ENCODE peak calls at places on chromosomes 7 and 10, in seven cellular contexts. A is GM23248; N is body of pancreas; F is CD4-positive, CD25-positive, alpha-beta regulatory T cell; I is left ventricle myocardium inferior; T is kidney epithelial cell; M is BE2C. H is an unnamed sample.

GRCh38 chr7:128404826-128405344 is 4.9 kb downstream of the IMPDH1 start:
- DNase-seq in A (peak; percentile 64), M (no peak), F (no peak), N (no peak), I (no peak), T (no peak), H (no peak)

GRCh38 chr10:106547047-106547635 is 617.4 kb downstream of the SORCS1 start:
- DNase-seq in I (no peak), M (no peak), N (no peak), T (no peak), F (no peak), A (no peak), H (no peak)

GRCh38 chr7:85000973-85001372 is 185.9 kb downstream of the SEMA3D start:
- DNase-seq in N (no peak), I (no peak), F (no peak), T (no peak), M (peak; percentile 54), A (no peak), H (no peak)

GRCh38 chr10:105259201-105259600 is 618.1 kb downstream of the SORCS3 start:
- DNase-seq in N (no peak), I (no peak), T (no peak), A (no peak), F (no peak), M (no peak), H (no peak)

GRCh38 chr10:29591416-29591968 is 43.3 kb downstream of the SVIL start:
- DNase-seq in T (no peak), M (no peak), F (no peak), I (no peak), A (no peak), N (no peak), H (no peak)

GRCh38 chr7:81284576-81284975 is 365.7 kb upstream of the SEMA3C start:
- DNase-seq in F (no peak), A (peak; percentile 82), I (no peak), M (no peak), T (no peak), N (no peak), H (no peak)

GRCh38 chr10:113053881-113054280 is 103.8 kb downstream of the TCF7L2 start:
- DNase-seq in A (peak; percentile 56), F (no peak), M (no peak), T (no peak), N (no peak), I (no peak), H (no peak)

GRCh38 chr10:4678023-4678950 is 147.7 kb upstream of the AKR1E2 start:
- DNase-seq in M (no peak), T (no peak), A (peak; percentile 87), I (no peak), F (no peak), N (no peak), H (peak; percentile 66)

GRCh38 chr10:46787321-46787615 is 124.0 kb upstream of the PTPN20 start:
- DNase-seq in I (no peak), F (no peak), T (peak; percentile 26), M (no peak), N (peak; percentile 29), A (peak; percentile 82), H (no peak)

GRCh38 chr7:75884401-75884800 is 5.6 kb downstream of the RHBDD2 start:
- DNase-seq in A (no peak), F (no peak), T (no peak), M (no peak), N (no peak), I (no peak), H (no peak)

GRCh38 chr10:43965033-43965917 is 316.6 kb upstream of the ZNF32 start:
- DNase-seq in F (no peak), M (no peak), T (no peak), I (no peak), A (peak; percentile 36), N (no peak), H (peak; percentile 22)

GRCh38 chr7:127791790-127792189 is 139.8 kb downstream of the SND1 start:
- DNase-seq in M (no peak), N (no peak), T (no peak), A (peak; percentile 75), F (no peak), I (no peak), H (no peak)

GRCh38 chr7:106844286-106844997 is 20.6 kb upstream of the PIK3CG start:
- DNase-seq in F (no peak), M (peak; percentile 21), T (no peak), I (no peak), N (no peak), A (no peak), H (no peak)

DNA sequence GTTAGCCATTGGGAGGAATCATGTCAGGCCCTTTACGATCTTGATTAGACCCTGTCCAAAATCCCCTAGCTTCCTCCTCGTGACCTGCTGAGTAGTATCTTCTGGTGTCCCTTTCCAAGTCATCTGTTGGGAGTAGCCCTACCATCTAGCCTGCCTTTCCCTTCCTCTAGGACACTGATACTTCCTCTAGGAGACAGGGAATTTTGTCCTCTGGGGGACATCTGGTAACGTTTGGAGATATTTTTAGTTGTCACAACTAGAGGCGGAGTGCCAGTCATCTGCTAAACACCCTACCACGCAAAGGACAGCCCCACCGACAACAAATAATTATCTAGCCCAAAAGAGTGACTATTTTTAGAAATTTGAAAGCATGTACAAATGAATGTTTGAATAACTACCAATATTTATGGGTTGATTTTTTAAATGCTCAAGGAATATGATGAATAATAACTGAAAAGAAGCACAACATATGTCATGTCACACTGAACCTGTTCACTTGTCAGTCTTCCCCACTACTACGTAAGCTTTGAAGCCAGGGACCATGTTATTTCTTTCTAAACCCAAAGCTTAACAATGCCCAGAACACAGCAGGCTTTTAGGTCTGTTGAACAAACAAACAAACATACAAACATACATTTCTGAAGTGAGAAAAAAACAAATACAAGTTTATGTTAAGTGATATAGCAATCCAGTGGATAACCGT is 105.9 kb downstream of the ARHGAP12 start:
- DNase-seq in N (no peak), I (no peak), A (no peak), F (no peak), T (no peak), M (no peak), H (no peak)
- H3K36me3 ChIP-seq in N (no peaks in the 10 kb centered on the region), I (no peaks in the 10 kb centered on the region), A (peaks cover 27% of the 10 kb centered on the region), F (peaks cover 18% of the 10 kb centered on the region), T (no peaks in the 10 kb centered on the region), M (no peaks in the 10 kb centered on the region), H (peaks cover 4% of the 10 kb centered on the region)

GRCh38 chr7:156963472-156963871 is 14.0 kb downstream of the NOM1 start:
- DNase-seq in F (no peak), T (no peak), I (no peak), A (no peak), M (no peak), N (no peak), H (no peak)

GRCh38 chr7:156969972-156970420 is 20.5 kb downstream of the NOM1 start:
- DNase-seq in I (no peak), M (no peak), N (no peak), F (no peak), T (no peak), A (peak; percentile 58), H (no peak)

GRCh38 chr7:156964971-156965370 is 15.5 kb downstream of the NOM1 start:
- DNase-seq in F (no peak), N (no peak), M (no peak), A (no peak), I (no peak), T (no peak), H (no peak)

GRCh38 chr7:156966387-156966786 is 16.9 kb downstream of the NOM1 start:
- DNase-seq in I (no peak), F (no peak), M (no peak), N (no peak), A (no peak), T (no peak), H (no peak)

DNA sequence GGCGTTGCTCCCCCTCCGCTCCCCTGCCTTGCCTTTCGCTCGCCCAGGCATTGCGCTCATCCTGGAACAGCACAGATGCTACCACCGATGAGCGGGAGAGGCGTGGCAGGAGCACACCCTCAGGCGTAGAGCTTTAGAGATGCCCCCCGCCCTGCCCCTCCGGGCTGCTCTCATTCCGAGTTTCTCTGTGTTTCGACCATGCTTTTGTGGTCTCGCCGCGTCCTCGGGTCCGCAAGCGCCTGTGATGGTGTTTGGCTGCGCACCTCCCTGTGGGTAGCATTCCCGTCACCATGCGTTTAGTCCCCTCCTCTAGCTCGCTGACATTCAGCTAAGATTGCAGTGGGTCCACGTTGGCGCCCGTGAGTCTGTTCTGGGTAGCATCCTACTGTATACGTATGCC is 18.7 kb downstream of the NOM1 start:
- DNase-seq in I (no peak), A (no peak), F (no peak), N (no peak), T (no peak), M (no peak), H (no peak)
- H3K36me3 ChIP-seq in I (peaks cover 93% of the 10 kb centered on the region), A (peaks cover 46% of the 10 kb centered on the region), F (peaks cover 75% of the 10 kb centered on the region), N (peaks cover 6% of the 10 kb centered on the region), T (peaks cover 1% of the 10 kb centered on the region), M (peaks cover 72% of the 10 kb centered on the region), H (peaks cover 17% of the 10 kb centered on the region)

GRCh38 chr7:135602304-135602703 is 44.6 kb downstream of the NUP205 start:
- DNase-seq in I (no peak), A (peak; percentile 34), N (no peak), M (no peak), T (no peak), F (no peak), H (no peak)
- H3K36me3 ChIP-seq in I (peaks cover 87% of the 10 kb centered on the region), A (peaks cover 42% of the 10 kb centered on the region), N (no peaks in the 10 kb centered on the region), M (peaks cover 84% of the 10 kb centered on the region), T (no peaks in the 10 kb centered on the region), F (peaks cover 88% of the 10 kb centered on the region), H (no peaks in the 10 kb centered on the region)

GRCh38 chr10:33193867-33194521 is 140.5 kb downstream of the NRP1 start:
- DNase-seq in N (no peak), A (peak; percentile 84), T (no peak), I (no peak), F (no peak), M (no peak), H (no peak)

GRCh38 chr10:33195608-33196376 is 138.7 kb downstream of the NRP1 start:
- DNase-seq in N (no peak), F (no peak), T (no peak), I (no peak), A (peak; percentile 15), M (no peak), H (no peak)

GRCh38 chr10:33198610-33199009 is 135.9 kb downstream of the NRP1 start:
- DNase-seq in M (no peak), N (no peak), T (no peak), F (no peak), A (no peak), I (no peak), H (no peak)

GRCh38 chr10:33196710-33197406 is 137.6 kb downstream of the NRP1 start:
- DNase-seq in N (peak; percentile 29), T (peak; percentile 90), A (no peak), M (no peak), F (no peak), I (no peak), H (no peak)

DNA sequence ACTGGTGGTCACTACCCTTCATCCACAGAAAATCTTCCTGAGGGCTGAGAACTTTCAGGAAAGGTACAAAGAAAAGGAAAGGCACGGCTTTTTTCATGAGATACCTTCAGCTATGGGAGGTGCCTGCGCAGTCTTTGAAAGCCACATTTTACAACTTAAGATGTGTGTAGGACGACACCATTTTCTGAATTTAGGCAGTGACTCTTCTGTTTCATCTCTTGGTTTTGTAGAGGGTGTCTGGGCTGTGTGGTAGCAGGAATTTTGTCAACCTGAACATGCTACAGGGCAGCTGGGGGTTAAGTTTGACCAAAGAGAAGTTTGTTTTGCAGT is 138.1 kb downstream of the NRP1 start:
- DNase-seq in T (no peak), I (no peak), A (no peak), M (no peak), F (no peak), N (no peak), H (no peak)
- H3K36me3 ChIP-seq in T (peaks cover 1% of the 10 kb centered on the region), I (peaks cover 75% of the 10 kb centered on the region), A (peaks cover 41% of the 10 kb centered on the region), M (peaks cover 32% of the 10 kb centered on the region), F (no peaks in the 10 kb centered on the region), N (no peaks in the 10 kb centered on the region), H (peaks cover 15% of the 10 kb centered on the region)

GRCh38 chr10:822197-822596 is 109.3 kb downstream of the LARP4B start:
- DNase-seq in M (no peak), I (no peak), F (no peak), T (no peak), A (no peak), N (no peak), H (no peak)
- H3K36me3 ChIP-seq in M (peaks cover 80% of the 10 kb centered on the region), I (peaks cover 80% of the 10 kb centered on the region), F (peaks cover 86% of the 10 kb centered on the region), T (peaks cover 15% of the 10 kb centered on the region), A (peaks cover 49% of the 10 kb centered on the region), N (peaks cover 1% of the 10 kb centered on the region), H (peaks cover 39% of the 10 kb centered on the region)

H was measured in BJ.